ENCODE peak calls at places on chromosomes 2 and 18, in four cellular contexts. I, L, C and M are unnamed samples.
A peak's percentile ranks its signal among the peaks of the same experiment; 100 is the strongest.

GRCh38 chr2:222440670-222441422 is 16.5 kb downstream of the SGPP2 start:
- DNase-seq in I (no peak), L (peak; percentile 28), C (no peak), M (no peak)

GRCh38 chr2:212843409-212844199 is 305.0 kb upstream of the ERBB4 start:
- DNase-seq in I (no peak), L (no peak), C (no peak), M (no peak)

GRCh38 chr18:23200751-23201150 is 65.5 kb downstream of the CABLES1 start:
- DNase-seq in I (no peak), L (no peak), C (no peak), M (no peak)

GRCh38 chr2:47551800-47552525 is 149.0 kb downstream of the MSH2 start:
- DNase-seq in I (no peak), L (no peak), C (no peak), M (no peak)

GRCh38 chr2:179983250-179983932 is 23.7 kb downstream of the CWC22 start:
- DNase-seq in I (no peak), L (no peak), C (no peak), M (no peak)

GRCh38 chr2:15718103-15718943 is 126.7 kb downstream of the DDX1 start:
- DNase-seq in I (no peak), L (no peak), C (no peak), M (no peak)

GRCh38 chr2:75522543-75523312 is 38.0 kb downstream of the EVA1A start:
- DNase-seq in I (no peak), L (no peak), C (no peak), M (no peak)

GRCh38 chr18:63844254-63844653 is 43.3 kb upstream of the SERPINB2 start:
- DNase-seq in I (no peak), L (no peak), C (no peak), M (no peak)

GRCh38 chr2:114661926-114662670 is 219.7 kb downstream of the DPP10 start:
- DNase-seq in I (no peak), L (no peak), C (peak; percentile 51), M (no peak)

GRCh38 chr2:27689424-27689823 is 25.7 kb downstream of the SLC4A1AP start:
- DNase-seq in I (no peak), L (no peak), C (no peak), M (no peak)

GRCh38 chr2:78999410-78999809 is 26.1 kb upstream of the REG3G start:
- DNase-seq in I (no peak), L (no peak), C (no peak), M (peak; percentile 17)

GRCh38 chr2:16741508-16741907 is 75.9 kb upstream of the CYRIA start:
- DNase-seq in I (no peak), L (no peak), C (no peak), M (no peak)

GRCh38 chr2:195202163-195202845 is 454.7 kb upstream of the SLC39A10 start:
- DNase-seq in I (no peak), L (peak; percentile 7), C (no peak), M (no peak)

GRCh38 chr2:111705711-111706323 is 178.2 kb downstream of the ANAPC1 start:
- DNase-seq in I (peak; percentile 25), L (peak; percentile 72), C (no peak), M (peak; percentile 33)

GRCh38 chr2:178804791-178805190 is 2.4 kb downstream of the TTN start:
- DNase-seq in I (peak; percentile 30), L (peak; percentile 26), C (no peak), M (no peak)

GRCh38 chr2:126679314-126679713 is 23.4 kb downstream of the GYPC start:
- DNase-seq in I (no peak), L (no peak), C (no peak), M (no peak)

GRCh38 chr18:1092228-1092627 is 187.6 kb downstream of the ADCYAP1 start:
- DNase-seq in I (no peak), L (no peak), C (no peak), M (no peak)

GRCh38 chr2:28286678-28287077 is 106.0 kb upstream of the FOSL2 start:
- DNase-seq in I (no peak), L (no peak), C (no peak), M (no peak)

GRCh38 chr2:153584244-153584643 is 105.7 kb upstream of the RPRM start:
- DNase-seq in I (no peak), L (no peak), C (no peak), M (no peak)

GRCh38 chr2:153311432-153311831 is 167.1 kb downstream of the RPRM start:
- DNase-seq in I (no peak), L (no peak), C (no peak), M (no peak)

GRCh38 chr2:201369762-201370161 is 12.6 kb upstream of the FLACC1 start:
- DNase-seq in I (no peak), L (no peak), C (no peak), M (no peak)

GRCh38 chr2:240603081-240603835 is 16.7 kb downstream of the CAPN10 start:
- DNase-seq in I (no peak), L (no peak), C (peak; percentile 12), M (no peak)

GRCh38 chr2:149189769-149190168 is 140.6 kb upstream of the LYPD6 start:
- DNase-seq in I (no peak), L (no peak), C (no peak), M (no peak)

GRCh38 chr2:46014911-46015654 is 282.1 kb upstream of the EPAS1 start:
- DNase-seq in I (no peak), L (no peak), C (no peak), M (no peak)

GRCh38 chr2:205680067-205680466 is 2.2 kb upstream of the NRP2 start:
- DNase-seq in I (peak; percentile 59), L (peak; percentile 63), C (peak; percentile 67), M (peak; percentile 31)

GRCh38 chr2:18630941-18631340 is 41.6 kb upstream of the NT5C1B start:
- DNase-seq in I (no peak), L (no peak), C (no peak), M (no peak)

GRCh38 chr2:165141601-165142000 is 62.2 kb downstream of the SCN3A start:
- DNase-seq in I (no peak), L (no peak), C (no peak), M (no peak)

GRCh38 chr2:142992843-142993242 is 115.4 kb downstream of the KYNU start:
- DNase-seq in I (no peak), L (no peak), C (no peak), M (no peak)

DNA sequence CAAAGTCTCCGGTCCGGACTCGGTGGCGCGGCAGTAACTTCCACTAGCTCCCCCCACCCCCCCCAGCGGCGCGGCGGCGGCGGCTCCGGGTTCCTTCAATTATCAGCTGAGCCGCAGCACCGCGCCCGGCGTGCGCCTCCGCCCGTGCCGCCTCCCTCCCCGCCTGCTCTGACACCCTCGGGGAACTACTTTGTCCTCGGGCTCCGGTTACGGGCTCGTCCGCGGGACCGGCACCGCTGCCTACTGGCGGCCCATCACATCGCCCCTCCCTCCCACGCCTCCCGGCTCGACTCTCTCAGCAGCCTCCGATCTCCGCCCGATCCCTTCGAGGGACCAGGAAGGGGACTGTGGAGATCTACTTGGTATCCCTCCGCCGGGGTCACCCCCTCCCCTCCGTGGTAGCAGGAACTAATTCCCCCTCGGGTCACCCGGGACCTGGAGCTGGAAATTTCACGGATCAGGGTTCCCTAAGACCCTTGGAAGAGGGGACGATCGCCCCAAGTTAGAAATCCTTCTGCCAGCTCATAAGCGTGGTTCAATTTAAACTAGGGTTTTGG is at the start of gene TRIP12:
- DNase-seq in I (peak; percentile 87), L (peak; percentile 84), C (peak; percentile 90), M (peak; percentile 97)
- TF ChIP-seq POLR2A in I (peak; percentile 25), L (peak; percentile 59), C (peak; percentile 55), M (peak; percentile 56)

GRCh38 chr18:34493566-34494358 is 216.3 kb upstream of the DTNA start:
- DNase-seq in I (no peak), L (no peak), C (no peak), M (no peak)
- TF ChIP-seq POLR2A in I (no peak), L (no peak), C (no peak), M (no peak)

GRCh38 chr2:105396254-105397024 is 2.4 kb downstream of the FHL2 start:
- DNase-seq in I (peak; percentile 85), L (peak; percentile 73), C (no peak), M (peak; percentile 54)
- TF ChIP-seq POLR2A in I (no peak), L (no peak), C (no peak), M (peak; percentile 12)

GRCh38 chr2:70089220-70089945 is 2.1 kb downstream of the PCBP1 start:
- DNase-seq in I (peak; percentile 39), L (no peak), C (no peak), M (peak; percentile 46)
- TF ChIP-seq POLR2A in I (no peak), L (no peak), C (no peak), M (no peak)

GRCh38 chr18:13578400-13578799 is 148.0 kb downstream of the FAM210A start:
- DNase-seq in I (no peak), L (no peak), C (no peak), M (no peak)
- TF ChIP-seq POLR2A in I (no peak), L (no peak), C (no peak), M (no peak)